ENCODE peak calls at places on chromosomes 11 and 22, in nine cellular contexts. E, B, Y, X, D, Q, G, V and M are unnamed samples.

GRCh38 chr11:36702330-36703054 is 104.5 kb upstream of the RAG2 start:
- DNase-seq in E (no peak), B (no peak), Y (peak), X (no peak), D (peak), Q (no peak), G (peak), V (peak), M (no peak)

GRCh38 chr11:7484645-7485044 is 661 bp upstream of the OLFML1 start:
- DNase-seq in E (no peak), B (no peak), Y (no peak), X (no peak), D (no peak), Q (no peak), G (no peak), V (no peak), M (no peak)

GRCh38 chr22:28930357-28931007 is 47.1 kb downstream of the ZNRF3 start:
- DNase-seq in E (no peak), B (no peak), Y (no peak), X (no peak), D (no peak), Q (no peak), G (no peak), V (peak), M (no peak)

GRCh38 chr11:377883-378500 is 8.7 kb downstream of the B4GALNT4 start:
- DNase-seq in E (no peak), B (no peak), Y (no peak), X (no peak), D (no peak), Q (no peak), G (no peak), V (no peak), M (no peak)

GRCh38 chr11:26474401-26474800 is 97.7 kb downstream of the MUC15 start:
- DNase-seq in E (no peak), B (no peak), Y (no peak), X (no peak), D (no peak), Q (no peak), G (no peak), V (no peak), M (no peak)

GRCh38 chr22:31622980-31623379 is 39.0 kb downstream of the PISD start:
- DNase-seq in E (no peak), B (no peak), Y (no peak), X (no peak), D (no peak), Q (no peak), G (no peak), V (no peak), M (no peak)

GRCh38 chr22:24514241-24515024 is 19.3 kb downstream of the UPB1 start:
- DNase-seq in E (no peak), B (no peak), Y (no peak), X (no peak), D (no peak), Q (no peak), G (no peak), V (no peak), M (no peak)

GRCh38 chr11:117395476-117395875 is 67.8 kb downstream of the CEP164 start:
- DNase-seq in E (no peak), B (no peak), Y (no peak), X (no peak), D (no peak), Q (peak), G (no peak), V (no peak), M (no peak)

GRCh38 chr22:20304646-20305045 is 15.2 kb downstream of the DGCR6L start:
- DNase-seq in E (no peak), B (no peak), Y (no peak), X (peak), D (no peak), Q (no peak), G (no peak), V (no peak), M (no peak)

GRCh38 chr11:8168485-8169257 is at the start of gene RIC3:
- DNase-seq in E (peak), B (peak), Y (no peak), X (peak), D (no peak), Q (peak), G (no peak), V (no peak), M (peak)

GRCh38 chr22:45864959-45865496 is 111.9 kb downstream of the WNT7B start:
- DNase-seq in E (no peak), B (no peak), Y (no peak), X (no peak), D (no peak), Q (no peak), G (no peak), V (no peak), M (no peak)

GRCh38 chr11:70833554-70833953 is 418.8 kb downstream of the SHANK2 start:
- DNase-seq in E (no peak), B (no peak), Y (no peak), X (no peak), D (no peak), Q (no peak), G (no peak), V (no peak), M (no peak)

GRCh38 chr22:48517039-48518030 is 1310.3 kb downstream of the BRD1 start:
- DNase-seq in E (no peak), B (no peak), Y (no peak), X (no peak), D (no peak), Q (no peak), G (no peak), V (no peak), M (no peak)

GRCh38 chr11:59053387-59053786 is 32.7 kb upstream of the GLYATL1B start:
- DNase-seq in E (peak), B (peak), Y (no peak), X (peak), D (peak), Q (peak), G (peak), V (peak), M (peak)

GRCh38 chr11:78588517-78588916 is 13.9 kb upstream of the NARS2 start:
- DNase-seq in E (no peak), B (no peak), Y (no peak), X (no peak), D (no peak), Q (no peak), G (no peak), V (no peak), M (no peak)

GRCh38 chr11:78583889-78584288 is 9.2 kb upstream of the NARS2 start:
- DNase-seq in E (no peak), B (no peak), Y (no peak), X (no peak), D (no peak), Q (no peak), G (no peak), V (no peak), M (no peak)

GRCh38 chr11:78587446-78587845 is 12.8 kb upstream of the NARS2 start:
- DNase-seq in E (no peak), B (no peak), Y (no peak), X (no peak), D (no peak), Q (no peak), G (no peak), V (no peak), M (no peak)

GRCh38 chr11:78586452-78587046 is 11.9 kb upstream of the NARS2 start:
- DNase-seq in E (no peak), B (no peak), Y (no peak), X (no peak), D (no peak), Q (no peak), G (no peak), V (no peak), M (no peak)
- TF ChIP-seq CTCF in E (peak), B (peak), Y (peak), X (no peak), D (peak), Q (peak), G (peak), V (peak), M (peak)

GRCh38 chr11:67275606-67276409 is 9.5 kb downstream of the GRK2 start:
- DNase-seq in E (peak), B (peak), Y (no peak), X (peak), D (no peak), Q (peak), G (no peak), V (no peak), M (peak)
- TF ChIP-seq CTCF in E (no peak), B (no peak), Y (no peak), X (no peak), D (no peak), Q (no peak), G (no peak), V (no peak), M (no peak)

GRCh38 chr11:72222907-72223614 is 1.5 kb upstream of the INPPL1 start:
- DNase-seq in E (peak), B (peak), Y (peak), X (peak), D (peak), Q (peak), G (peak), V (peak), M (peak)
- TF ChIP-seq CTCF in E (peak), B (no peak), Y (peak), X (peak), D (peak), Q (peak), G (peak), V (peak), M (peak)

DNA sequence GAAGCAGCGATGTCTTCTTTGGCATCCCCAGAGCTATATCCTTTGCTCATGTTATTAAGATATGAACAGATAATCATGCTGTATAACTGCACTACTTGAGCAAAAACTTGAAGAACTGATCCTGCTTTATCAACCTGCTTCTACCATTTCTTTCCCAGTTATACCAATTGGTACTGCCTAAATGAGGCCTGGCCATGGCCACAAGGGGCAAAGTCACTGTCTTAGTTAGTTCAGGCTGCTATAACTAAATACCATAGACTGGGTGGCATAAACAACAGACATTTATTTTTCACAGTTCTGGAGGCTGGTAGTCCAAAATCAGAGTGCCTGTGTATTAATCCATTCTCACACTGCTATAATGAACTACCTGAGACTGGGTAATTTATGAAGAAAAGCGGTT is 37.5 kb downstream of the DEUP1 start:
- DNase-seq in E (no peak), B (no peak), Y (no peak), X (no peak), D (no peak), Q (no peak), G (no peak), V (no peak), M (no peak)
- TF ChIP-seq CTCF in E (no peak), B (no peak), Y (no peak), X (no peak), D (no peak), Q (no peak), G (no peak), V (no peak), M (no peak)

GRCh38 chr11:82733444-82734119 is at the start of gene FAM181B:
- DNase-seq in E (peak), B (peak), Y (no peak), X (peak), D (no peak), Q (peak), G (peak), V (peak), M (peak)
- TF ChIP-seq CTCF in E (no peak), B (no peak), Y (no peak), X (no peak), D (no peak), Q (no peak), G (no peak), V (no peak), M (no peak)

GRCh38 chr11:101166038-101166437 is 36.4 kb upstream of the PGR start:
- DNase-seq in E (no peak), B (no peak), Y (no peak), X (no peak), D (no peak), Q (no peak), G (no peak), V (no peak), M (no peak)
- TF ChIP-seq CTCF in E (no peak), B (no peak), Y (no peak), X (no peak), D (no peak), Q (no peak), G (no peak), V (no peak), M (no peak)

GRCh38 chr11:46826310-46827044 is 19.6 kb downstream of the CKAP5 start:
- DNase-seq in E (peak), B (peak), Y (no peak), X (peak), D (peak), Q (peak), G (peak), V (peak), M (peak)
- TF ChIP-seq CTCF in E (no peak), B (no peak), Y (peak), X (no peak), D (peak), Q (no peak), G (no peak), V (no peak), M (no peak)